ENCODE peak calls at places on chromosomes 2 and 18, in seven cellular contexts. O is stimulated activated CD8-positive, alpha-beta memory T cell treated with anti-CD3 and anti-CD28 coated beads, Interleukin-2, amount 100 ng/mL, for 1 hour; C is Karpas-422; H is brain microvascular endothelial cell; Z is H4; J is cardiac septum; I is IMR-90. W is an unnamed sample.

GRCh38 chr2:189674374-189675112 is at the start of gene ANKAR:
- DNase-seq in O (peak), C (peak), H (peak), Z (peak), J (peak), I (peak), W (peak)

GRCh38 chr2:98032086-98032485 is 36.3 kb upstream of the TMEM131 start:
- DNase-seq in O (no peak), C (no peak), H (no peak), Z (no peak), J (no peak), I (no peak), W (no peak)

GRCh38 chr2:127820080-127820668 is 9.2 kb upstream of the WDR33 start:
- DNase-seq in O (no peak), C (no peak), H (peak), Z (no peak), J (no peak), I (peak), W (peak)

GRCh38 chr2:220162320-220162719 is 534.9 kb downstream of the SLC4A3 start:
- DNase-seq in O (no peak), C (no peak), H (no peak), Z (no peak), J (no peak), I (peak), W (peak)

GRCh38 chr18:79385749-79386341 is 9.9 kb upstream of the NFATC1 start:
- DNase-seq in O (no peak), C (no peak), H (no peak), Z (no peak), J (peak), I (no peak), W (no peak)

GRCh38 chr2:46813046-46813445 is 102.6 kb downstream of the MCFD2 start:
- DNase-seq in O (no peak), C (no peak), H (no peak), Z (no peak), J (peak), I (peak), W (no peak)

GRCh38 chr2:240930096-240930630 is 24.0 kb downstream of the CROCC2 start:
- DNase-seq in O (no peak), C (no peak), H (no peak), Z (no peak), J (peak), I (no peak), W (no peak)

GRCh38 chr2:4091013-4091412 is 387.6 kb downstream of the DCDC2C start:
- DNase-seq in O (no peak), C (no peak), H (no peak), Z (no peak), J (no peak), I (no peak), W (no peak)

GRCh38 chr2:46364797-46365457 is 67.7 kb downstream of the EPAS1 start:
- DNase-seq in O (no peak), C (peak), H (peak), Z (peak), J (no peak), I (peak), W (peak)

GRCh38 chr2:222703866-222704265 is 32.4 kb downstream of the MOGAT1 start:
- DNase-seq in O (no peak), C (no peak), H (peak), Z (peak), J (no peak), I (peak), W (peak)

GRCh38 chr2:172081248-172082022 is 3.9 kb upstream of the DLX1 start:
- DNase-seq in O (no peak), C (no peak), H (no peak), Z (no peak), J (no peak), I (no peak), W (no peak)

GRCh38 chr2:72919414-72920316 is 2.3 kb downstream of the EMX1 start:
- DNase-seq in O (no peak), C (no peak), H (no peak), Z (no peak), J (peak), I (no peak), W (no peak)

GRCh38 chr18:13619505-13620205 is 106.7 kb downstream of the FAM210A start:
- DNase-seq in O (no peak), C (peak), H (no peak), Z (no peak), J (no peak), I (no peak), W (no peak)

GRCh38 chr2:133841905-133842304 is 273.6 kb upstream of the NCKAP5 start:
- DNase-seq in O (no peak), C (no peak), H (peak), Z (peak), J (no peak), I (peak), W (peak)

GRCh38 chr18:9521770-9522169 is 46.5 kb downstream of the RALBP1 start:
- DNase-seq in O (no peak), C (no peak), H (no peak), Z (no peak), J (no peak), I (no peak), W (no peak)

GRCh38 chr18:63150942-63151421 is 168.6 kb downstream of the BCL2 start:
- DNase-seq in O (no peak), C (peak), H (no peak), Z (no peak), J (no peak), I (no peak), W (no peak)

GRCh38 chr2:159516241-159516758 is 100.0 kb downstream of the BAZ2B start:
- DNase-seq in O (no peak), C (no peak), H (peak), Z (peak), J (no peak), I (peak), W (peak)

GRCh38 chr18:2536493-2536892 is 34.8 kb downstream of the METTL4 start:
- DNase-seq in O (no peak), C (no peak), H (peak), Z (no peak), J (no peak), I (peak), W (peak)

GRCh38 chr2:218786133-218786532 is 4.2 kb downstream of the CYP27A1 start:
- DNase-seq in O (no peak), C (no peak), H (no peak), Z (no peak), J (no peak), I (no peak), W (no peak)

GRCh38 chr2:73176205-73176880 is 26.0 kb upstream of the NOTO start:
- DNase-seq in O (no peak), C (no peak), H (no peak), Z (no peak), J (no peak), I (no peak), W (no peak)

GRCh38 chr2:227370791-227371312 is 8.3 kb downstream of the TM4SF20 start:
- DNase-seq in O (no peak), C (no peak), H (peak), Z (no peak), J (no peak), I (peak), W (peak)

GRCh38 chr2:219041252-219041651 is at the start of gene CFAP65:
- DNase-seq in O (no peak), C (no peak), H (peak), Z (peak), J (peak), I (peak), W (peak)

GRCh38 chr2:43307046-43307445 is 80.6 kb upstream of the ZFP36L2 start:
- DNase-seq in O (no peak), C (no peak), H (no peak), Z (no peak), J (no peak), I (no peak), W (no peak)

GRCh38 chr2:68839260-68839833 is 31.9 kb downstream of the BMP10 start:
- DNase-seq in O (no peak), C (peak), H (no peak), Z (no peak), J (no peak), I (no peak), W (peak)

GRCh38 chr2:68454719-68455118 is 12.4 kb downstream of the FBXO48 start:
- DNase-seq in O (no peak), C (no peak), H (no peak), Z (no peak), J (no peak), I (no peak), W (no peak)

GRCh38 chr18:79248495-79249078 is 147.1 kb upstream of the NFATC1 start:
- DNase-seq in O (no peak), C (no peak), H (no peak), Z (no peak), J (no peak), I (peak), W (peak)

W was measured in fibroblast of mammary gland.